ENCODE peak calls at places on chromosome 12, in nine cellular contexts. N, J, R, S, C, K, W, T and I are unnamed samples.

GRCh38 chr12:11785722-11786121 is 136.2 kb downstream of the ETV6 start:
- DNase-seq in S (no peak), R (peak; percentile 17), N (no peak), W (no peak), K (no peak), J (no peak), T (no peak), C (no peak), I (no peak)

GRCh38 chr12:75852143-75852542 is 179.4 kb downstream of the PHLDA1 start:
- DNase-seq in W (no peak), C (no peak), K (peak; percentile 53), T (no peak), J (no peak), R (no peak), S (no peak), N (no peak), I (no peak)

GRCh38 chr12:91986084-91986483 is 159.6 kb downstream of the BTG1 start:
- DNase-seq in J (no peak), R (peak; percentile 67), N (no peak), S (no peak), C (no peak), W (no peak), T (no peak), K (no peak), I (no peak)

GRCh38 chr12:108268397-108268796 is 70.7 kb downstream of the CMKLR1 start:
- DNase-seq in T (no peak), N (no peak), R (no peak), C (no peak), W (no peak), K (no peak), S (no peak), J (no peak), I (no peak)

GRCh38 chr12:121579981-121580868 is 598 bp downstream of the KDM2B start:
- DNase-seq in K (peak; percentile 92), S (peak; percentile 65), C (peak; percentile 50), R (peak; percentile 34), J (peak; percentile 40), T (peak; percentile 72), W (peak; percentile 44), N (peak; percentile 71), I (no peak)

GRCh38 chr12:54604436-54604835 is 16.0 kb upstream of the PPP1R1A start:
- DNase-seq in C (no peak), K (no peak), T (no peak), W (no peak), S (no peak), N (no peak), J (no peak), R (no peak), I (no peak)

GRCh38 chr12:2982361-2982760 is 23.2 kb downstream of the TEAD4 start:
- DNase-seq in C (no peak), T (no peak), K (no peak), R (no peak), W (no peak), J (no peak), N (no peak), S (no peak), I (no peak)

GRCh38 chr12:64256166-64256800 is 34.2 kb upstream of the KICS2 start:
- DNase-seq in R (peak; percentile 49), J (no peak), K (peak; percentile 92), T (no peak), S (peak; percentile 6), N (no peak), C (no peak), W (no peak), I (no peak)

GRCh38 chr12:105454688-105455087 is 124.2 kb downstream of the C12orf75 start:
- DNase-seq in W (no peak), J (no peak), C (no peak), K (no peak), T (no peak), R (no peak), N (no peak), S (no peak), I (no peak)

GRCh38 chr12:50024804-50025186 is 499 bp downstream of the RACGAP1 start:
- DNase-seq in S (no peak), C (no peak), W (no peak), J (no peak), T (no peak), K (no peak), N (no peak), R (no peak), I (no peak)

GRCh38 chr12:98868076-98868475 is 223.0 kb downstream of the APAF1 start:
- DNase-seq in K (no peak), R (no peak), W (no peak), J (no peak), T (no peak), C (no peak), N (no peak), S (no peak), I (no peak)

GRCh38 chr12:91846466-91847055 is 299.1 kb downstream of the BTG1 start:
- DNase-seq in J (no peak), N (no peak), W (no peak), S (no peak), R (no peak), C (no peak), K (no peak), T (no peak), I (no peak)

GRCh38 chr12:49662998-49663843 is 39.9 kb downstream of the PRPF40B start:
- DNase-seq in T (peak; percentile 69), C (peak; percentile 91), S (no peak), J (peak; percentile 55), N (no peak), R (peak; percentile 88), W (no peak), K (peak; percentile 55), I (peak; percentile 75)

GRCh38 chr12:53809005-53809404 is 57.2 kb upstream of the CISTR start:
- DNase-seq in K (no peak), N (no peak), W (no peak), R (no peak), T (no peak), S (no peak), C (no peak), J (no peak), I (no peak)

GRCh38 chr12:67630373-67631088 is 18.0 kb upstream of the DYRK2 start:
- DNase-seq in K (peak; percentile 35), C (peak; percentile 80), W (no peak), J (peak; percentile 51), T (peak; percentile 83), S (no peak), N (peak; percentile 47), R (peak; percentile 74), I (peak; percentile 52)

GRCh38 chr12:102676812-102677211 is 196.4 kb upstream of the IGF1 start:
- DNase-seq in J (no peak), K (no peak), W (no peak), T (no peak), R (no peak), N (no peak), S (no peak), C (no peak), I (no peak)

GRCh38 chr12:116135209-116135930 is 142.1 kb downstream of the MED13L start:
- DNase-seq in J (no peak), C (no peak), R (peak; percentile 28), N (no peak), K (peak; percentile 58), W (no peak), S (no peak), T (no peak), I (no peak)

GRCh38 chr12:27573972-27574371 is 50.0 kb downstream of the PPFIBP1 start:
- DNase-seq in S (no peak), C (no peak), N (no peak), J (no peak), R (peak; percentile 51), K (no peak), W (no peak), T (no peak), I (no peak)

GRCh38 chr12:77679701-77680100 is 151.0 kb upstream of the NAV3 start:
- DNase-seq in W (no peak), J (no peak), S (no peak), N (no peak), C (no peak), T (no peak), R (no peak), K (no peak), I (no peak)

GRCh38 chr12:69435644-69436043 is 34.5 kb upstream of the FRS2 start:
- DNase-seq in T (no peak), K (peak; percentile 3), W (no peak), S (no peak), J (no peak), C (no peak), N (no peak), R (no peak), I (no peak)

GRCh38 chr12:2051700-2052625 is 824 bp upstream of the CACNA1C start:
- DNase-seq in J (no peak), C (no peak), T (no peak), N (no peak), K (peak; percentile 8), S (no peak), R (peak; percentile 24), W (no peak), I (no peak)

GRCh38 chr12:75596406-75596805 is 85.0 kb upstream of the KRR1 start:
- DNase-seq in C (no peak), K (no peak), R (no peak), J (no peak), N (no peak), W (no peak), S (no peak), T (no peak), I (no peak)